ENCODE peak calls at places on chromosome 6, in six cellular contexts. O, G, V, Z, M and P are unnamed samples.

GRCh38 chr6:97427648-97428047 is 144.6 kb upstream of the MMS22L start:
- DNase-seq in V (no peak), Z (no peak), O (no peak), M (no peak), G (no peak), P (no peak)

GRCh38 chr6:121559611-121560269 is 124.3 kb downstream of the GJA1 start:
- DNase-seq in Z (no peak), G (no peak), O (no peak), V (no peak), M (no peak), P (no peak)

GRCh38 chr6:30688569-30688968 is 2.1 kb upstream of the PPP1R18 start:
- DNase-seq in M (peak), V (no peak), O (no peak), G (no peak), Z (no peak), P (no peak)

GRCh38 chr6:12543953-12544352 is 172.6 kb upstream of the PHACTR1 start:
- DNase-seq in O (no peak), M (no peak), Z (no peak), V (no peak), G (no peak), P (no peak)

GRCh38 chr6:85343428-85343827 is 106.5 kb upstream of the NT5E start:
- DNase-seq in Z (no peak), V (no peak), O (no peak), G (no peak), M (no peak), P (no peak)

GRCh38 chr6:143822584-143823024 is 20.5 kb upstream of the LTV1 start:
- DNase-seq in G (no peak), M (no peak), O (no peak), V (no peak), Z (no peak), P (no peak)

GRCh38 chr6:163955131-163955530 is 540.6 kb downstream of the QKI start:
- DNase-seq in G (no peak), V (no peak), O (no peak), Z (no peak), M (no peak), P (no peak)

GRCh38 chr6:82015043-82015442 is 232.5 kb downstream of the IBTK start:
- DNase-seq in G (no peak), O (no peak), Z (no peak), M (no peak), V (no peak), P (no peak)

GRCh38 chr6:29676981-29677601 is 3.9 kb downstream of the ZFP57 start:
- DNase-seq in Z (no peak), G (no peak), V (peak), O (no peak), M (no peak), P (no peak)

GRCh38 chr6:118771253-118771652 is 119.9 kb upstream of the CEP85L start:
- DNase-seq in V (no peak), G (no peak), Z (no peak), O (no peak), M (no peak), P (no peak)

GRCh38 chr6:112576421-112576820 is 229.3 kb downstream of the RFPL4B start:
- DNase-seq in Z (no peak), G (no peak), O (no peak), V (no peak), M (no peak), P (no peak)

GRCh38 chr6:110328231-110328630 is 29.9 kb downstream of the METTL24 start:
- DNase-seq in G (no peak), Z (no peak), V (no peak), O (no peak), M (no peak), P (no peak)

GRCh38 chr6:88958842-88959241 is 4.6 kb downstream of the RNGTT start:
- DNase-seq in M (no peak), V (no peak), Z (no peak), G (no peak), O (no peak), P (no peak)

GRCh38 chr6:88964509-88964908 is 1.1 kb upstream of the RNGTT start:
- DNase-seq in Z (no peak), M (no peak), V (no peak), O (no peak), G (no peak), P (no peak)

GRCh38 chr6:88967891-88968290 is 4.5 kb upstream of the RNGTT start:
- DNase-seq in M (no peak), G (no peak), Z (no peak), V (no peak), O (no peak), P (no peak)

GRCh38 chr6:88965691-88966090 is 2.3 kb upstream of the RNGTT start:
- DNase-seq in Z (no peak), M (no peak), G (no peak), O (no peak), V (no peak), P (no peak)

DNA sequence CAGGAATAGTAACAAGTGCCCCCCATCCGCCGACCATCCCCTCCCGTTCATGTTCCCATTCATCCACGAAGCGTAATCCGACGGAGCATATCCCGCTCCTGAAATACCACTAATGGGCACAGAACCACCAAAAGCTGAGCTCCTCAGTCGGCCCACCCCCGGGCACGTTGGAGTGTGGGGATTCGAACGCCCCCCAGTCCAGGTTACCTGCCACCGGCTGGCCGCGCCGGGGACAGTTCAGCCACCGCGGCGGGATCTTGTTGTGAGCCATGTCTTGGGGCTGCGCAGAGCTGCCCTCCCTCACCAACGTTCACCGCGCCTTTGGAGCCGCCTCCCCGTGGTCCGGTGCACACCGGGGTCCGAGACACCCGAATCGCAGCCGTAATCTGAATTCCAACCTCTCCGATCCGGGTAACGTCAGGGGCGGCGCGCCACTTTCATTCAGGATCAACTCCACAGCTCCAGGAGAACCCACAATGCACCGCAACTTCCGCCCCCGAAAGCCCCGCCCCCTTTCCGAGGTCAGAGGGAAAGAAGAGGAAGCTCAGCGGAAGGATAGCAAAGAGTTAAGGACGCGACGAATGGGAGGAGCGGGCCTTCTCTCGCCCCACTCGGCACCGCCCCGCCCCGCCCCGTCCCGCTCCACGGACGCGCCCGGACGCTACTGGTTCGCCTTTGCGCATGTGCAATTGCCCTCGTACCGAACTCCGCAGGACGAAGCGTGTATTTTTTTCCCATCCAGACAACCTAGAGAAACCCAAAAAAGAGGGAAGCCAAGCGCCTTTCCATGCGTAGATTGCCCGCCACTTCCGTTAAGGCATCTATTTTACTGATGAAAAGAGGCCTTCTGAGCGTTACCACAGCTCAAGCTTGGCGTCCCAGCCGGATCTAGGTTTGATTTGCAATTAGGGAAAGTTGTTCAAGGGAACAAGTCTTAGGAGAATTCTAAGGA is at the start of gene RNGTT:
- DNase-seq in V (peak), M (peak), G (peak), O (peak), Z (peak), P (peak)
- TF ChIP-seq CTCF in V (no peak), M (no peak), G (no peak), O (no peak), Z (no peak), P (no peak)

DNA sequence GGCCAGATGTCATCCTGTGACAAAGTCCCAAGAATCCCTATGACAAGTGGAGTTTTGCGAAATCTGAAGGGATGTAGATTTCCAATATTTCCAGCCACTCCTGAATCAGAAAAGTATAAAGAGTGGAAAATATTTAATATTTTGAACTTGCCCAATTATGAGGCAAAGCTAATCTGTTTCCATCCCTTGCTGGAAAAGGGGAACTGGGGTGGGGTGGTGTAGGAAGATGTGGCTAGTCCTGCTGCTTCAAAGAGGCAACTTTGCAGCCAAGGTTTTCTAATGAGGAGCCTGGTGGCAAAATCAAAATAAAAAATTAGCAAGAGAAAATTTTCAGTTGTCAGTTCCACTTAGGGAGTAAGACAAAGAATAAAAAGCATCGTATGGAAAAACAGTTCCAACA is 480.1 kb upstream of the JARID2 start:
- DNase-seq in G (no peak), O (no peak), Z (no peak), M (no peak), V (no peak), P (no peak)
- TF ChIP-seq CTCF in G (no peak), O (no peak), Z (no peak), M (no peak), V (no peak), P (no peak)

GRCh38 chr6:45498620-45499019 is 120.9 kb upstream of the SUPT3H start:
- DNase-seq in V (no peak), M (no peak), G (no peak), O (no peak), Z (no peak), P (no peak)

GRCh38 chr6:45502446-45502845 is 124.7 kb upstream of the SUPT3H start:
- DNase-seq in V (no peak), Z (no peak), G (no peak), O (no peak), M (no peak), P (no peak)

GRCh38 chr6:45505470-45505869 is 127.7 kb upstream of the SUPT3H start:
- DNase-seq in O (no peak), M (no peak), Z (no peak), G (no peak), V (no peak), P (no peak)

GRCh38 chr6:45504947-45505346 is 127.2 kb upstream of the SUPT3H start:
- DNase-seq in M (no peak), V (no peak), G (peak), Z (no peak), O (no peak), P (no peak)

GRCh38 chr6:45500924-45501816 is 123.4 kb upstream of the SUPT3H start:
- DNase-seq in V (no peak), O (no peak), G (no peak), Z (no peak), M (no peak), P (no peak)
- TF ChIP-seq CTCF in V (no peak), O (peak), G (peak), Z (no peak), M (no peak), P (no peak)

GRCh38 chr6:336159-337114 is 44.1 kb downstream of the DUSP22 start:
- DNase-seq in M (no peak), V (no peak), O (no peak), G (no peak), Z (no peak), P (no peak)

GRCh38 chr6:335572-335971 is 43.3 kb downstream of the DUSP22 start:
- DNase-seq in Z (no peak), V (no peak), G (no peak), M (peak), O (no peak), P (no peak)

GRCh38 chr6:339480-339879 is 47.2 kb downstream of the DUSP22 start:
- DNase-seq in M (no peak), G (no peak), Z (no peak), V (no peak), O (no peak), P (no peak)

GRCh38 chr6:338815-339262 is 46.6 kb downstream of the DUSP22 start:
- DNase-seq in O (no peak), G (no peak), Z (no peak), V (no peak), M (no peak), P (no peak)

DNA sequence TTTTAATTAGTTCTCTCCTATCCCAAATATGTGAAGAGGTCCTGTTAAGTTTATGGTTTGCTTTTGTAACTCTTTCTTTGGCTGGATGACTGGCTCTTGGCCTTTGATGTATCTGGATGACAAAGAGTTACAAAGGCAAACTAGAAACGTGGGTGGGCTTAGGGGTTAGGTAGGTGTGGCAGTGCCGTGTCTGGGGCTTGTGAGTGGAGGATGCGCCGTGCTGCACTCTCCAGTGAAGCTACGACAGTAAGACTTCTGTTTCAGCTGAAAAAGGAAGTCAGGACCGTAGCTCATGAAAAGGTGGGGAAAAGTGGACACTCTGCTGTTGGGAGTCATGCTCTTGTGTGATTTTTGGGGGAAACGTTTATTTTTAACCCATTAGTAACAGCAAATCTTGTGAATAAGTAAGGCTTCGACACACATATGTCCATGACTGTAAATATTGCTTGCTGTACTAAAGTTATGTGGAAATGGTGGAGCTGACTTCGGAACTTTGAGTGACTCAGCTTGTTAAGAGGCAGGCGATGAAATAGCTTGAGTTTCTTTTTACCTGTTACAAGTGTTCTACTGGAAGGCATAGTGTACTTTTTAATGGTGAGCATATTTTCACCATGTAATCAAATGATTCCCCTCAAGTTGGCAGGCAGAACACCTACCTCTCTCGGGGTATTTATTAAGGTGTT is 45.6 kb downstream of the DUSP22 start:
- DNase-seq in M (no peak), O (no peak), G (no peak), V (no peak), Z (no peak), P (no peak)
- TF ChIP-seq CTCF in M (no peak), O (no peak), G (no peak), V (no peak), Z (no peak), P (no peak)

DNA sequence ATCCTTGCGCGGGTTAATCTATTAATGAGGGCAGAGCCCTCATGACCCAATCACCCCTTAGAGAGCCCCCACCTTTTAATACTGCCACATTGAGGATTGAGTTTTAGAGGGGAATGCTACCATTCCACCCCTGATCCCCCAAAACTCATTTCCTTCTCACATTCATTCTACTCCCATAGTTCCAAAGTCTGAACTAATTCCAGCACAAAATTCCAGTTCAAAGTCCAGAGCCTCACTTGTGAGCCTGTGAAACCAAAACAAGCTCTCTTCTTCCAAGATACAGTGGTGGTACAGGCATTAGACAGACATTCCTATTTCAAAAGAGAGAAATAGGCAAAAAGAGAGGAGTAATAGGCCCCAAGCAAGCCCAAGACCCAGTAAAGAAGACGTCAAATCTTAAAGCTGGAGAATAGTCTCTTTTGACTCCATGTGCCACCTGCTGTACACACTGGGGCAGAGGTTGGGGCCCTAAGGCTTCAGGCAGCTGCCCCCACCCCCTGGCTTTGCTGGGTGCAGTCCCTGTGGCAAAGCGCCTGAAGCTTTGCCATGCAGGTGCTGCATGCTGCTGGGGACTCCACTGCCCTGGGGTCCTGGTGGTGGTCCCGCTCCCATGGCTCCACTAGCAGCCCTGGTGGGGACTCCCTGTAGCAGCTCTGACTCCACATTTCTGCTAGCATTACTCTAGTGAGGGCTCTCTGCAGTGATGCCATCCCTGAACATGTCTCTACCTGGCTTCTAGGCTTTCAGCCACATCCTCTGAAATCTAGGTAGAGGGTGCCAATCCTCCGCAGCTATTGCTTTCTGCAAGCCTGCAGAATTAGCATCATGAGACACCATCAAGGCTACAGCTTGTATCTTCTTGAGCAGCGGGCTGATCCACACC is 41.3 kb downstream of the RSPH3 start:
- DNase-seq in G (no peak), M (no peak), O (no peak), Z (no peak), V (no peak), P (no peak)
- TF ChIP-seq CTCF in G (no peak), M (peak), O (no peak), Z (no peak), V (no peak), P (no peak)